ENCODE peak calls at places on chromosomes 12 and 14, in eight cellular contexts. M is sigmoid colon, G is gastrocnemius medialis, C is transverse colon, I is stomach, V is heart left ventricle, Q is ovary, D is HepG2. X is an unnamed sample.

GRCh38 chr14:99146991-99147740 is 124.8 kb downstream of the BCL11B start:
- DNase-seq in D (no peak), M (peak; percentile 25), C (no peak), V (no peak), G (no peak), I (peak; percentile 16), Q (no peak), X (no peak)

GRCh38 chr12:1691123-1692007 is 495 bp downstream of the ADIPOR2 start:
- DNase-seq in V (peak; percentile 75), C (peak; percentile 49), D (peak; percentile 31), M (peak; percentile 78), Q (no peak), G (no peak), I (peak; percentile 46), X (peak; percentile 38)

GRCh38 chr14:78075033-78075432 is 95.1 kb upstream of the NRXN3 start:
- DNase-seq in I (no peak), M (no peak), Q (no peak), V (no peak), D (no peak), G (no peak), C (no peak), X (no peak)

GRCh38 chr14:90567191-90567590 is 170.4 kb downstream of the CALM1 start:
- DNase-seq in I (no peak), V (no peak), M (no peak), D (no peak), G (no peak), C (no peak), Q (no peak), X (no peak)

GRCh38 chr14:23002592-23002991 is 7.4 kb downstream of the C14orf93 start:
- DNase-seq in I (no peak), D (no peak), C (no peak), M (no peak), G (no peak), V (no peak), Q (no peak), X (no peak)

GRCh38 chr12:52655251-52655650 is 3.2 kb upstream of the KRT2 start:
- DNase-seq in D (no peak), G (no peak), V (no peak), M (no peak), Q (no peak), C (no peak), I (no peak), X (peak; percentile 48)

GRCh38 chr14:55005071-55005470 is 21.8 kb downstream of the WDHD1 start:
- DNase-seq in C (no peak), I (no peak), D (no peak), G (no peak), Q (no peak), M (no peak), V (no peak), X (no peak)

GRCh38 chr14:77068515-77069200 is 29.4 kb upstream of the CIPC start:
- DNase-seq in G (no peak), I (no peak), D (no peak), C (no peak), M (no peak), Q (no peak), V (no peak), X (no peak)

GRCh38 chr12:127052491-127053232 is 1214.3 kb upstream of the TMEM132C start:
- DNase-seq in M (no peak), Q (no peak), G (no peak), I (no peak), C (no peak), V (no peak), D (no peak), X (no peak)

GRCh38 chr12:9090220-9090619 is 25.5 kb downstream of the A2M start:
- DNase-seq in V (no peak), M (no peak), G (no peak), Q (no peak), D (no peak), C (no peak), I (no peak), X (no peak)

GRCh38 chr12:58268080-58268479 is 326.7 kb downstream of the ATP23 start:
- DNase-seq in G (no peak), Q (no peak), D (no peak), V (no peak), C (no peak), M (no peak), I (no peak), X (no peak)

DNA sequence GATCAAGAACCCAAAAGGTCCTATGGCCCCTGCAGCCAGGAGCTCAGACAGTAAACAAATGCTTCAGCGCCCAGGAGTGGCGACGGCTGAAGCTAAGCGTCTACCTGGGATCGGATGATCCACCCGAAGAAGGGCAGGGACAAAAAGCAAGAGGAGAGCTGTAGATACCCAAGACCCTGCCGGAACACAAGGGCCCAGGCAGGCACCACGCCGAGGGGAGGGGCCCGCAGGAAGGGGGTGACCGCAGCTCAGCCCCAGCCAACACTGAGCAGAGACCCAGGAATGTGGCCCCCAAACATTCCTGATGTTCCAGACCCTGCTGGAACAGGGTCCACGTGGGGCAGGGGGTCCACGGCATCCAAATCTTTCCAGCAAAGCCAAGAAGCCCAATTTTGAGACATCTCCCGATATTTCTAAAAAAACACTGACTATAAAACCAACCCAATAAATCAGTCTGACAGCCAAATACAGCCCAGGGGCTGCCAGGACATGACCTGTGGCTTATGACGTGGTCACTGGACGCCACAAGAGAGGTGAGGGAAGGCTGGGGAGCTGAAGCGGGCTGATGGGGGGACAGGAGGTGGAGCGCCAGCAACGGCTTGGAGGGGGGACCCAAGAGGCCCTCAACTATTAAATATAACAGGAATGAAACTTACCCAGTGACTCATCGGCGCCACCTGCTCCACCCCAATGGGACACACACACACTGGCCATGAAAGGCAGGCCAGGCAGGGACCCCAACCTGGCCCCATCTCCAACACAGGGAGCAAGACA is 58.9 kb downstream of the NCOR2 start:
- DNase-seq in M (peak; percentile 85), C (no peak), Q (no peak), G (peak; percentile 41), I (no peak), V (peak; percentile 63), D (no peak), X (no peak)
- TF ChIP-seq CTCF in M (no peak), C (no peak), Q (no peak), G (no peak), I (no peak), V (peak; percentile 10), D (peak; percentile 25), X (no peak)

GRCh38 chr14:89360277-89360676 is 56.8 kb downstream of the FOXN3 start:
- DNase-seq in V (no peak), G (no peak), I (no peak), D (no peak), C (no peak), Q (no peak), M (no peak), X (no peak)
- H3K4me1 ChIP-seq in V (peaks cover 11% of the 10 kb centered on the region), G (peaks cover 38% of the 10 kb centered on the region), I (peaks cover 22% of the 10 kb centered on the region), D (peaks cover 45% of the 10 kb centered on the region), C (peaks cover 9% of the 10 kb centered on the region), Q (peaks cover 10% of the 10 kb centered on the region), M (no peaks in the 10 kb centered on the region), X (peaks cover 6% of the 10 kb centered on the region)

DNA sequence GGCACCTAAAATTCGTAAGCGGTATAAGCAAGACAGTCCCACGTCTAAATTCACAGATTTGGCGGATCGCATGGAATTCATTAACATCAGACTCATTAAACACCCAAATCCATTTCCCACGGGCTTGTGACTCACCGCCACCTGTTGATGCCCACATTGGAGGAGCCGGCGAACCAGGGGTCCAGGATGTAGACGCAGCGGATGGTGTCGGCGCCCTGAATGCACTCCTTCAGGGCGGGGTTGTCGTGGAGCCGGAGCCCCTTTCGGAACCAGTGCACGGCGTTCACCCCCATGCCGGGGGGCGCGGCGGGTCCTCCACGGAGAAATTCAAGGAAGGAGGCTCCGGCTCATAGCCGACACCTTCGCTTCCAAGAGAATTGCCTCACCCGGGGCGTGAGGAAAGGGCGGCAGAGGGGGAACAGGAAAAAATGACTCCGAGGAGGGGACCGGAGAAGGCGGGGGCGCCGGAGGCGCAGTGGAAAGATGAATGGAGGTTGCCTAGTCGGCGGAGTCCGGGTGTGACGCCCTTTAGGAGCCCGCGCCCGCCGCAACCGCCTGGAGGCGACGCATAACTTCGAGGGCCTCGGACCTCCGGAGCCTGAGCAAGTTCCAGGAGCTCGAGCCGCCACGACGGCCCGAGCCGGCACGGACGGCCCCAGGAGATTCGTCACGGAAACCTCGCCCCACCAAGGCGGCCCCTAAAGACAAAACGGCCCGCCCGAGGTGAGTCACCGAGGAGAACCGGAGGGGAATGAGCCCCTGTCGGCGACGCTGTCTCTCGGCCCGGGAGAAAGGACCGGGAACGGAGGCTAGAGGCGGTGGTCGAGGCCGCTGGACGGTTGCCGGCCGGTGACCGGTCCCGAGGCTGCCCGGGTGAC is 441 bp downstream of the CRY1 start:
- DNase-seq in G (peak; percentile 21), C (peak; percentile 47), D (peak; percentile 12), V (no peak), I (peak; percentile 44), Q (no peak), M (peak; percentile 82), X (peak; percentile 38)
- TF ChIP-seq POLR2A in G (peak; percentile 99), C (peak; percentile 94), D (peak; percentile 61), V (peak; percentile 42), I (peak; percentile 95), Q (peak; percentile 98), M (peak; percentile 72), X (peak; percentile 94)

DNA sequence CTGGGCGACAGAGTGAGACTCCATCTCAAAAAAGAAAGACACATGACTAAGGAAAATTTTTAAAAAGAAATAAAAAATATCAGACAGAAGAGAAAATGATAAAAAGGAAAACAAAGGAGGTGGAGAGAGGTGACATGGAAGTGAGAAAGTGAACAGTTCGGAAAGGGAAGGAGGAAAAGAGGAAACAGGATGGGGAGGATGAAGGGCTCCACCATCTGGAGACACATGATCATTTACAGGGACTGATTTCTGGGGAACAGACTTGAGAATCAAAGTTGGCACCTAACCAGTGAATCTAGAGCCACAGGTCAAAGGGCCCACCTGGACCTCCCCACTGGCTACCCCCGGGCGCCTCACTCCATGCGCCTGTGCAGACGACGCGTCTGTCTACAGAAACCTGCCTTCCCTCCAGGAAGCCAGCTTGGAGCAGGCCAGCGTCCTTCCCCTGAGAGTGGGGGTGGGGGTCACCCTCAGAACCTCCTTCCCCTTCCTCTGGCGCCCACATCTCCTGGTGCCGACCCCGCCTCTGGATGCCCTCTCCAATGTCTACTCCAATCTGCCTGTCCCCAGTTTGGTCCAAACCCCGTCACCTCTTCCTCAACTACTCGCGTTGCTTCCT is 60.5 kb downstream of the AMN start:
- DNase-seq in C (no peak), V (no peak), M (peak; percentile 58), I (no peak), D (no peak), Q (no peak), G (no peak), X (no peak)
- TF ChIP-seq CTCF in C (no peak), V (no peak), M (no peak), I (no peak), D (peak; percentile 23), Q (no peak), G (no peak), X (no peak)

GRCh38 chr14:65354131-65354530 is 58.4 kb upstream of the FUT8 start:
- DNase-seq in G (no peak), D (no peak), M (no peak), I (peak; percentile 68), V (no peak), Q (no peak), C (no peak), X (no peak)
- H3K4me1 ChIP-seq in G (peaks cover 14% of the 10 kb centered on the region), D (no peaks in the 10 kb centered on the region), M (no peaks in the 10 kb centered on the region), I (peaks cover 28% of the 10 kb centered on the region), V (peaks cover 3% of the 10 kb centered on the region), Q (no peaks in the 10 kb centered on the region), C (no peaks in the 10 kb centered on the region), X (no peaks in the 10 kb centered on the region)